ENCODE peak calls at places on chromosome 14, in four cellular contexts. Z is ovary, D is astrocyte, X is tibial nerve. M is an unnamed sample.

GRCh38 chr14:80621701-80622100 is 319.8 kb downstream of the CEP128 start:
- DNase-seq in Z (no peak), D (peak; percentile 81), X (no peak), M (no peak)

GRCh38 chr14:105483300-105484068 is 3.2 kb upstream of the CRIP1 start:
- DNase-seq in Z (no peak), D (no peak), X (no peak), M (no peak)

GRCh38 chr14:92143309-92143708 is 21.5 kb downstream of the CPSF2 start:
- DNase-seq in D (no peak), X (no peak), Z (no peak), M (no peak)

GRCh38 chr14:24710403-24711063 is 76.5 kb upstream of the GZMB start:
- DNase-seq in X (peak; percentile 45), D (peak; percentile 41), Z (peak; percentile 28), M (peak; percentile 32)

GRCh38 chr14:21109377-21110260 is 8.8 kb downstream of the TMEM253 start:
- DNase-seq in X (no peak), Z (no peak), D (no peak), M (no peak)

GRCh38 chr14:32073537-32074189 is 3.4 kb upstream of the ARHGAP5 start:
- DNase-seq in Z (no peak), X (no peak), D (peak; percentile 53), M (peak; percentile 4)

GRCh38 chr14:29222671-29223268 is 456.2 kb downstream of the FOXG1 start:
- DNase-seq in Z (peak; percentile 12), X (no peak), D (peak; percentile 47), M (no peak)

GRCh38 chr14:93764211-93764659 is 24.1 kb downstream of the PRIMA1 start:
- DNase-seq in D (peak; percentile 1), X (no peak), Z (no peak), M (no peak)

GRCh38 chr14:96405603-96406158 is 13.8 kb downstream of the AK7 start:
- DNase-seq in D (no peak), X (no peak), Z (no peak), M (no peak)

GRCh38 chr14:68902357-68902756 is 76.7 kb downstream of the ACTN1 start:
- DNase-seq in D (no peak), Z (no peak), X (no peak), M (no peak)
- H3K27ac ChIP-seq in D (no peak overlapping the region), Z (no peak overlapping the region), X (no peak overlapping the region), M (no peak overlapping the region)

GRCh38 chr14:72591401-72591800 is 302.5 kb downstream of the DPF3 start:
- DNase-seq in Z (no peak), D (no peak), X (no peak), M (no peak)

GRCh38 chr14:72590577-72590976 is 303.3 kb downstream of the DPF3 start:
- DNase-seq in D (no peak), X (no peak), Z (no peak), M (peak; percentile 40)

GRCh38 chr14:72597834-72598233 is 296.1 kb downstream of the DPF3 start:
- DNase-seq in D (no peak), Z (no peak), X (no peak), M (no peak)

GRCh38 chr14:72595152-72595551 is 298.7 kb downstream of the DPF3 start:
- DNase-seq in Z (no peak), D (no peak), X (no peak), M (no peak)

GRCh38 chr14:72594099-72594901 is 299.6 kb downstream of the DPF3 start:
- DNase-seq in D (no peak), Z (no peak), X (no peak), M (peak; percentile 61)
- H3K27me3 ChIP-seq in D (no peaks in the 10 kb centered on the region), Z (no peaks in the 10 kb centered on the region), X (no peaks in the 10 kb centered on the region), M (peaks cover 7% of the 10 kb centered on the region)

DNA sequence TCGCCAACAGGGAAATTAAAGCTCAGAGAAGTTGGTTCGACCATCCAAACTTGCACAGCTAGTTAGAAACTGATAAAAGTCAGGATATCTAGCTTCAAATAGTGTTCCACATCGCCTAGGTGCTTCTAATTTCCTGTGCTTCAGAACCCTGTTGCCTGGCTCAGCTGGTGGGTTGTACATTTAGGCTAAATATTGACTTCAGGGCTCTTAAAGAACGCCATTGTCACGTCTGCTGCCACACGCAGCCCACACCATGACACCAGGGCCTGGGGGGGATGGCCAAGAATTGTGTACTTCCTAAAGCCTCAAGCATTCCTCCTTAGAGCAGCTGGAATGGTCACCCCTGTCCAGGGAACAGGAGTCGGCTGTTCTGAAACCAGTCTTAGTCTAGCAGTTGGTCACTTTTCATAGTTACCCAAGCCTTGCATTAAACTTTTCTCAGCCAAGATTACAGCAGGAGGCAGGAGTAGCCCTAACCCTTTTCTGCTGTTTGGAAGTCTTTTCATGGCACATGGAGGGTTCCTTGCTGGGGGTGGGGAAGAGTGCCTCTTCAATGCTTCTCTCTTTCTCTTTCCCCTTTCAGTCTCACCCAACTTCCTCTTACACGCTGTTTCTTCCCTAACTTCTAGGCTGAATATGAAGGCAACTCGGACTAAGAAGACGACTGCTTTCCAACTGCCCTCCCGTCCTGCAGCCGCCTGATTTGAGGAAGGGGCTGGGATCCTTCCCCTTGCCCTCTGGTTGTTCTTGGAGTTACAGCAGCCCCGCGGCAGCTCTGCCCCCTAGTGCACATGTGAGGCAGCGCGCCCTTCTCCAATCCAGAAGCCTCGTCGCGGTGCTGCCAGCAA is 17.1 kb downstream of the FOS start:
- DNase-seq in Z (peak; percentile 83), D (peak; percentile 36), X (peak; percentile 84), M (peak; percentile 83)
- H3K4me1 ChIP-seq in Z (peaks cover 18% of the 10 kb centered on the region), D (peaks cover 16% of the 10 kb centered on the region), X (peaks cover 59% of the 10 kb centered on the region), M (peaks cover 25% of the 10 kb centered on the region)

GRCh38 chr14:36981832-36982528 is 190.4 kb downstream of the SLC25A21 start:
- DNase-seq in Z (no peak), X (no peak), D (peak; percentile 62), M (no peak)
- H3K27ac ChIP-seq in Z (no peak overlapping the region), X (no peak overlapping the region), D (peak overlapping the region; percentile 26), M (no peak overlapping the region)

GRCh38 chr14:100601064-100601463 is 13.8 kb upstream of the BEGAIN start:
- DNase-seq in Z (no peak), D (no peak), X (no peak), M (no peak)
- H3K27me3 ChIP-seq in Z (no peaks in the 10 kb centered on the region), D (peaks cover 28% of the 10 kb centered on the region), X (no peaks in the 10 kb centered on the region), M (no peaks in the 10 kb centered on the region)

DNA sequence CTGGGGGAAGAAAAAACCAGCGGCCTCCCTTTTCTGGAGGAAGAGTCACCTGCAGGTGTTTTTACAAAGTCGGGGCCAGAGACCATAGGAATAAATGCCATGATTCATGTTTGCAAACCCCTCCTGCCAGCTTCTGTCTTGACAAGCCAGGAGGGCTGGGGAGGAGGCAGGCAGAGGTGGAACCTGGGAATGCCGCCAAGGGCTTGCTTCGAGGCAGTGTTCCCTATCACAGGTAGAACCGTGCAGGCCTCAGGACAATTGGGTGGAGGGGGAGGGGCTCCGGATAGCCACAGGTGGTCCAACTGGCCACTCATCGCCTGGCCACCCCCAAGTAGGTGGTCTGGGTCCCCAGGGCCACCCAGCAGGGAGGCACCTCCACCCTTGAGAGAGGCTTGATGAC is 14.2 kb upstream of the DLK1 start:
- DNase-seq in X (no peak), Z (peak; percentile 64), D (no peak), M (no peak)
- H3K4me1 ChIP-seq in X (peaks cover 14% of the 10 kb centered on the region), Z (peaks cover 23% of the 10 kb centered on the region), D (peaks cover 3% of the 10 kb centered on the region), M (no peaks in the 10 kb centered on the region)

M was measured in CD8-positive, alpha-beta memory T cell.